ENCODE peak calls at places on chromosomes 6 and 20, in eight cellular contexts. F, E, M, H, L, Q, N and B are unnamed samples.
A peak's percentile ranks its signal among the peaks of the same experiment; 100 is the strongest.

GRCh38 chr6:108114861-108115597 is 40.5 kb upstream of the OSTM1 start:
- DNase-seq in L (no peak), M (no peak), H (peak; percentile 89), Q (peak; percentile 55), N (peak; percentile 31), F (peak; percentile 83), E (peak; percentile 82), B (no peak)

GRCh38 chr6:144897441-144897921 is 612.3 kb downstream of the UTRN start:
- DNase-seq in E (no peak), N (no peak), Q (peak; percentile 87), H (no peak), M (no peak), L (no peak), F (no peak), B (no peak)

GRCh38 chr6:130778946-130779657 is 48.1 kb upstream of the SMLR1 start:
- DNase-seq in H (no peak), N (no peak), M (no peak), L (no peak), Q (peak; percentile 79), F (no peak), E (no peak), B (no peak)

GRCh38 chr6:121584591-121585369 is 149.3 kb downstream of the GJA1 start:
- DNase-seq in F (no peak), Q (peak; percentile 74), H (no peak), E (no peak), L (no peak), M (no peak), N (no peak), B (no peak)

GRCh38 chr6:111011360-111012142 is 29.7 kb downstream of the RPF2 start:
- DNase-seq in E (no peak), Q (peak; percentile 55), L (no peak), N (no peak), M (no peak), F (no peak), H (peak; percentile 48), B (no peak)

GRCh38 chr6:53281518-53282215 is 67.1 kb downstream of the ELOVL5 start:
- DNase-seq in L (no peak), Q (no peak), E (no peak), N (no peak), F (no peak), H (no peak), M (no peak), B (no peak)

GRCh38 chr6:3578981-3579380 is 122.1 kb upstream of the SLC22A23 start:
- DNase-seq in M (no peak), E (no peak), L (no peak), F (no peak), Q (no peak), N (no peak), H (no peak), B (no peak)

GRCh38 chr20:50346372-50347347 is 156.0 kb downstream of the CEBPB start:
- DNase-seq in N (peak; percentile 83), E (peak; percentile 88), M (no peak), Q (peak; percentile 92), F (peak; percentile 86), L (peak; percentile 84), H (no peak), B (peak; percentile 97)

GRCh38 chr6:15577106-15577505 is 85.7 kb downstream of the DTNBP1 start:
- DNase-seq in N (no peak), H (no peak), M (no peak), F (no peak), L (no peak), Q (no peak), E (no peak), B (no peak)

GRCh38 chr20:46808565-46808964 is 86.1 kb upstream of the EYA2 start:
- DNase-seq in Q (no peak), M (no peak), F (no peak), E (no peak), L (no peak), N (no peak), H (no peak), B (no peak)

GRCh38 chr6:134267917-134268361 is 50.0 kb downstream of the SGK1 start:
- DNase-seq in M (no peak), H (peak; percentile 78), N (peak; percentile 39), F (no peak), E (no peak), Q (no peak), L (no peak), B (no peak)

GRCh38 chr6:42212442-42212841 is 5.2 kb downstream of the MRPS10 start:
- DNase-seq in N (no peak), M (no peak), H (no peak), E (no peak), L (no peak), F (no peak), Q (no peak), B (no peak)

GRCh38 chr6:122008105-122009100 is 391.0 kb upstream of the HSF2 start:
- DNase-seq in E (no peak), H (peak; percentile 31), M (no peak), N (no peak), L (no peak), F (no peak), Q (peak; percentile 42), B (no peak)

GRCh38 chr6:168206186-168206585 is 113.4 kb downstream of the DACT2 start:
- DNase-seq in E (no peak), F (peak; percentile 37), N (no peak), H (no peak), Q (no peak), M (no peak), L (no peak), B (no peak)

GRCh38 chr6:90719321-90720195 is 132.7 kb upstream of the MAP3K7 start:
- DNase-seq in H (no peak), F (no peak), L (no peak), N (no peak), E (no peak), M (no peak), Q (no peak), B (no peak)

GRCh38 chr20:37590938-37591490 is 63.3 kb upstream of the BLCAP start:
- DNase-seq in M (no peak), H (no peak), N (no peak), L (no peak), Q (no peak), E (no peak), F (no peak), B (no peak)

GRCh38 chr6:126720326-126720725 is 380.4 kb downstream of the CENPW start:
- DNase-seq in F (no peak), N (no peak), Q (peak; percentile 52), L (no peak), H (no peak), E (no peak), M (no peak), B (no peak)

GRCh38 chr20:35739294-35740163 is 2.5 kb downstream of the RBM39 start:
- DNase-seq in N (no peak), H (peak; percentile 10), E (no peak), Q (peak; percentile 50), L (no peak), F (no peak), M (no peak), B (no peak)
- H3K4me1 ChIP-seq in N (peaks cover 55% of the 10 kb centered on the region), H (peaks cover 21% of the 10 kb centered on the region), E (peaks cover 71% of the 10 kb centered on the region), Q (peaks cover 6% of the 10 kb centered on the region), L (peaks cover 61% of the 10 kb centered on the region), F (peaks cover 58% of the 10 kb centered on the region), M (peaks cover 70% of the 10 kb centered on the region), B (peaks cover 72% of the 10 kb centered on the region)

DNA sequence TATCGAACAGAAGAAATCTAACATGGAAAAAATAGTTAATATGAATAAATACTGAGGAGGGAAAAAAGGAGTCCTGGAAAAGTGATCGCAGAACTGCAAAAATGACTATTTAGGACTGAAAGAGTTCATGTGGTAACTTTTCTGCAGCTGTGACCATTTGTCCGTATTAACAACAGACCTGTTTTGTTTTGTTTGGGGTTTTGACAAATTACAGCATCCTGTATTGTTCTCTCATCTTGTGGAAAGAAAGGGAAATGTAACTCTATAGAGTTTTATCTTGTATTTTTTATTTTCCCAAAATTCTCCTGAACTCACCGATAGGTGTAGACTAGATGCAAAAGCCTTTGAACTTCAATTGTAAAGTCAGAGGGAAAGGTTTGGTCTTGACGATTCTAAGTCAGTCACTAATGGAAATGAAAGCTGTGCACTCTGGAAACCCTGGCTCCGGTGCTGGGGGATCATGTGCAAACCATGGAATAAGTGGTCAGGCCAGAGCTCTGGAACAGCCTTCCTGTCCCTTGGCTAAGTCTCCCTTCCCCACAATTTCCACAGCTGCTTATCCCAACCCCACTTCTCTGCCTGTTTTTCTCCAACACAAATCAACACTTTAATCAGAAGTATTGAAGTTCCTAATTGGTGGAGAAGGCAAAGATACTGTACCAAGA is 51.2 kb upstream of the MARCKS start:
- DNase-seq in Q (no peak), L (no peak), E (no peak), M (no peak), N (no peak), F (no peak), H (no peak), B (no peak)
- H3K4me1 ChIP-seq in Q (peaks cover 3% of the 10 kb centered on the region), L (no peaks in the 10 kb centered on the region), E (no peaks in the 10 kb centered on the region), M (no peaks in the 10 kb centered on the region), N (no peaks in the 10 kb centered on the region), F (no peaks in the 10 kb centered on the region), H (no peaks in the 10 kb centered on the region), B (no peaks in the 10 kb centered on the region)

DNA sequence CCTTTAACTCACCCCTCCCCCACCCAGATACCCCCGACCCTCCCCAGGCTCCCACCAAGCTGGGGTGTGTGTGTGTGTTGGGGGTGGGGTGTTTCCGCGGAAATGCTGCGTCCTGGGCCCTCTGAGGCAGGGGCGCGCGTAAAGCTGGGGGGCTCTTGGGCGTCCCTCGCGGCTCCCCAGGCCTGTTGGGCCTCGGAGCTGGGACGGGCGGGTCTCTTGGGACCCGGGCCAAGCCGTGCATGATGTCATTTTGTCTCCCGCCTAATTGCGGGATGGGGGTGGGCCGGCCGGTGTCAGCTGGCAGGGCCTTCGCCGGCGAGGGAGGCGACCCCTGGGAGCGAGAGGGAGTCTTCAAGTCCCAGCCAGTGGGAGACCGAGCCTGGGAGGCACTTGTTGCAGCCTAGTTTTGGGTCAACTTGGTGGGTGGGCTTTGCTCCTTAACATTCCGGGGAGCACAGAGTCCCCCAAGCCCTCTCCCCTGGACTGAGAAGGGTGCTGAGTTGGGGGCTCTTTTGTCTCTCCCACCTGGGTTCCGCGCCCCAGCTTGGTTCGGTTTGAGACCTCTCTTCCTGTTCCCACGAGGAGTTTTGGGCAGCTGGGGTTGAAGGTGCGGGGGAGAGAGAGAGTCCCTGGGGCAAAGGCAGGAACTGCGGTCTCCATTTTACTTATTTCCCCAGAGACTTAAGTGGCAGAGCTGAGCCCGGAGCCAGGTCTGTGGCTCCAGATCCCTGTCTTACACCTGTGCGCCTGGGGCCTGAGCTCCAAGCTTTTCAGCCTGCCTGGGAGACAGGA is 623 bp downstream of the MYBL2 start:
- DNase-seq in N (no peak), E (no peak), M (no peak), H (peak; percentile 67), Q (no peak), L (no peak), F (no peak), B (no peak)
- H3K4me1 ChIP-seq in N (peaks cover 13% of the 10 kb centered on the region), E (peaks cover 8% of the 10 kb centered on the region), M (peaks cover 12% of the 10 kb centered on the region), H (no peaks in the 10 kb centered on the region), Q (peaks cover 1% of the 10 kb centered on the region), L (peaks cover 11% of the 10 kb centered on the region), F (peaks cover 6% of the 10 kb centered on the region), B (peaks cover 15% of the 10 kb centered on the region)

DNA sequence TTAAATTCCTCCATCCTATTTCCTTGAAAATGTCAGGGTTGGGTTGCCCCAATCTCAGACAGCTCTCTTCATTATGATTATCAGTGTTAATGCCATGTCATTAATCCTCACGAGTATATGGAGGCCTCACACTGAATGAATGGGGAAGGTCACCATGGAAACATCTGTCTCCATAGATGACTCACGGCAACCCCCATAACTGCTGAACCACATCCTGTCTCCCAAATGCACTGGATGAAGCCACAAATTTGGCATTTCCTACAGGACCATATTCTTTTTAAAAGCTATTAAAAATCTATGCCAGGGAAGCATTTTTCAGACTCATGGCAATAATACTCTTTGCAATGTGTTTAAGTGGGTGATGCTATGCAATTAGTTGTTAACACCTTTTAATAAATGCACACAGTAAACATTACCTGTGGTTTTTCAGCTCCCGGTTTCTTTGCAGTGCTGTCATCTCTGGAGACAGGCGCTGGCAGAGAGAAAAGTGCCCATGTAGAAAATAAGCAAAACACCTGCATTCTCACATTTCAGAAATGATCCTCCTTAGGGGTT is 80.1 kb upstream of the PTPRK start:
- DNase-seq in F (no peak), Q (peak; percentile 95), E (no peak), N (no peak), H (no peak), M (no peak), L (no peak), B (no peak)
- H3K4me1 ChIP-seq in F (no peaks in the 10 kb centered on the region), Q (peaks cover 5% of the 10 kb centered on the region), E (no peaks in the 10 kb centered on the region), N (no peaks in the 10 kb centered on the region), H (no peaks in the 10 kb centered on the region), M (no peaks in the 10 kb centered on the region), L (no peaks in the 10 kb centered on the region), B (peaks cover 3% of the 10 kb centered on the region)